ENCODE peak calls at places on chromosomes 7 and 10, in eight cellular contexts. One of them, this sample, is unnamed.

GRCh38 chr10:106582291-106582690 is 582.2 kb downstream of the SORCS1 start:
- DNase-seq in LoVo: no peak
- DNase-seq in GDM1: no peak
- DNase-seq in foreskin fibroblast: peak; percentile 42
- DNase-seq in thoracic aorta: no peak
- DNase-seq in transverse colon: no peak
- DNase-seq in stimulated activated CD8-positive, alpha-beta memory T cell treated with anti-CD3 and anti-CD28 coated beads, Interleukin-15, amount 100 ng/mL, for 4 hours: no peak
- DNase-seq in NCI-H1105: no peak
- DNase-seq in this sample: no peak

GRCh38 chr10:72981882-72982529 is 27.4 kb upstream of the PLA2G12B start:
- DNase-seq in GDM1: no peak
- DNase-seq in transverse colon: no peak
- DNase-seq in stimulated activated CD8-positive, alpha-beta memory T cell treated with anti-CD3 and anti-CD28 coated beads, Interleukin-15, amount 100 ng/mL, for 4 hours: no peak
- DNase-seq in thoracic aorta: no peak
- DNase-seq in LoVo: no peak
- DNase-seq in foreskin fibroblast: peak; percentile 33
- DNase-seq in NCI-H1105: no peak
- DNase-seq in this sample: no peak

GRCh38 chr7:155665957-155666287 is 21.5 kb downstream of the RBM33 start:
- DNase-seq in transverse colon: no peak
- DNase-seq in stimulated activated CD8-positive, alpha-beta memory T cell treated with anti-CD3 and anti-CD28 coated beads, Interleukin-15, amount 100 ng/mL, for 4 hours: no peak
- DNase-seq in GDM1: no peak
- DNase-seq in foreskin fibroblast: peak; percentile 87
- DNase-seq in thoracic aorta: no peak
- DNase-seq in NCI-H1105: no peak
- DNase-seq in LoVo: no peak
- DNase-seq in this sample: peak; percentile 51

GRCh38 chr7:70696139-70696782 is 435.7 kb upstream of the GALNT17 start:
- DNase-seq in NCI-H1105: no peak
- DNase-seq in LoVo: peak; percentile 32
- DNase-seq in stimulated activated CD8-positive, alpha-beta memory T cell treated with anti-CD3 and anti-CD28 coated beads, Interleukin-15, amount 100 ng/mL, for 4 hours: no peak
- DNase-seq in GDM1: no peak
- DNase-seq in foreskin fibroblast: no peak
- DNase-seq in transverse colon: no peak
- DNase-seq in thoracic aorta: no peak
- DNase-seq in this sample: no peak

GRCh38 chr10:10873289-10873688 is 144.4 kb upstream of the CELF2 start:
- DNase-seq in foreskin fibroblast: peak; percentile 44
- DNase-seq in NCI-H1105: no peak
- DNase-seq in stimulated activated CD8-positive, alpha-beta memory T cell treated with anti-CD3 and anti-CD28 coated beads, Interleukin-15, amount 100 ng/mL, for 4 hours: no peak
- DNase-seq in transverse colon: no peak
- DNase-seq in LoVo: no peak
- DNase-seq in thoracic aorta: no peak
- DNase-seq in GDM1: no peak
- DNase-seq in this sample: no peak

GRCh38 chr10:128536259-128536658 is 410.0 kb upstream of the MKI67 start:
- DNase-seq in transverse colon: no peak
- DNase-seq in thoracic aorta: no peak
- DNase-seq in GDM1: no peak
- DNase-seq in stimulated activated CD8-positive, alpha-beta memory T cell treated with anti-CD3 and anti-CD28 coated beads, Interleukin-15, amount 100 ng/mL, for 4 hours: no peak
- DNase-seq in LoVo: no peak
- DNase-seq in NCI-H1105: no peak
- DNase-seq in foreskin fibroblast: no peak
- DNase-seq in this sample: no peak

GRCh38 chr7:137506031-137506430 is 162.5 kb upstream of the PTN start:
- DNase-seq in NCI-H1105: no peak
- DNase-seq in LoVo: no peak
- DNase-seq in transverse colon: no peak
- DNase-seq in foreskin fibroblast: no peak
- DNase-seq in GDM1: no peak
- DNase-seq in stimulated activated CD8-positive, alpha-beta memory T cell treated with anti-CD3 and anti-CD28 coated beads, Interleukin-15, amount 100 ng/mL, for 4 hours: no peak
- DNase-seq in thoracic aorta: no peak
- DNase-seq in this sample: no peak

GRCh38 chr7:8217200-8218068 is 44.5 kb downstream of the ICA1 start:
- DNase-seq in LoVo: peak; percentile 79
- DNase-seq in NCI-H1105: peak; percentile 86
- DNase-seq in GDM1: peak; percentile 31
- DNase-seq in transverse colon: no peak
- DNase-seq in foreskin fibroblast: peak; percentile 76
- DNase-seq in thoracic aorta: no peak
- DNase-seq in stimulated activated CD8-positive, alpha-beta memory T cell treated with anti-CD3 and anti-CD28 coated beads, Interleukin-15, amount 100 ng/mL, for 4 hours: no peak
- DNase-seq in this sample: peak; percentile 29

GRCh38 chr10:80684217-80684616 is 146.5 kb downstream of the SH2D4B start:
- DNase-seq in stimulated activated CD8-positive, alpha-beta memory T cell treated with anti-CD3 and anti-CD28 coated beads, Interleukin-15, amount 100 ng/mL, for 4 hours: no peak
- DNase-seq in transverse colon: no peak
- DNase-seq in LoVo: no peak
- DNase-seq in foreskin fibroblast: peak; percentile 2
- DNase-seq in thoracic aorta: no peak
- DNase-seq in GDM1: no peak
- DNase-seq in NCI-H1105: no peak
- DNase-seq in this sample: no peak

GRCh38 chr7:936131-937054 is 18.1 kb downstream of the ADAP1 start:
- DNase-seq in GDM1: no peak
- DNase-seq in LoVo: peak; percentile 87
- DNase-seq in stimulated activated CD8-positive, alpha-beta memory T cell treated with anti-CD3 and anti-CD28 coated beads, Interleukin-15, amount 100 ng/mL, for 4 hours: no peak
- DNase-seq in foreskin fibroblast: peak; percentile 26
- DNase-seq in thoracic aorta: no peak
- DNase-seq in transverse colon: peak; percentile 10
- DNase-seq in NCI-H1105: no peak
- DNase-seq in this sample: no peak

GRCh38 chr10:74293686-74294365 is 142.8 kb downstream of the ADK start:
- DNase-seq in NCI-H1105: peak; percentile 58
- DNase-seq in stimulated activated CD8-positive, alpha-beta memory T cell treated with anti-CD3 and anti-CD28 coated beads, Interleukin-15, amount 100 ng/mL, for 4 hours: no peak
- DNase-seq in transverse colon: no peak
- DNase-seq in LoVo: peak; percentile 40
- DNase-seq in thoracic aorta: no peak
- DNase-seq in foreskin fibroblast: peak; percentile 71
- DNase-seq in GDM1: no peak
- DNase-seq in this sample: no peak

This sample was measured in AG09319.